ENCODE peak calls at places on chromosomes 4 and X, in eight cellular contexts. J is GM23338, Z is MM.1S, H is neural progenitor cell, E is SK-N-SH, I is HCT116, U is PC-3, F is hepatocyte. L is an unnamed sample.
A peak's percentile ranks its signal among the peaks of the same experiment; 100 is the strongest.

GRCh38 chrX:9166566-9166909 is 132.6 kb upstream of the FAM9B start:
- DNase-seq in U (no peak), E (no peak), H (no peak), J (no peak), I (no peak), Z (no peak), F (no peak), L (no peak)

GRCh38 chr4:179624768-179625181 is 2182.5 kb upstream of the AGA start:
- DNase-seq in U (peak; percentile 38), F (peak; percentile 12), J (no peak), Z (peak; percentile 86), E (no peak), I (no peak), H (peak; percentile 2), L (no peak)

GRCh38 chrX:107677501-107677901 is 49.2 kb downstream of the PRPS1 start:
- DNase-seq in F (no peak), H (peak; percentile 42), J (peak; percentile 28), Z (no peak), E (no peak), U (peak; percentile 21), I (no peak), L (no peak)

GRCh38 chrX:11239230-11239629 is 54.0 kb upstream of the AMELX start:
- DNase-seq in H (no peak), Z (peak; percentile 74), I (no peak), J (no peak), E (peak; percentile 7), F (peak; percentile 59), U (peak; percentile 86), L (no peak)

GRCh38 chr4:84530871-84531270 is 31.8 kb upstream of the NKX6-1 start:
- DNase-seq in I (no peak), J (no peak), F (no peak), H (no peak), E (no peak), U (peak; percentile 80), Z (no peak), L (no peak)

GRCh38 chr4:78569291-78569821 is 17.8 kb downstream of the ANXA3 start:
- DNase-seq in F (peak; percentile 60), I (peak; percentile 87), J (peak; percentile 54), H (no peak), Z (no peak), E (no peak), U (peak; percentile 92), L (no peak)

GRCh38 chrX:12770440-12770839 is 20.8 kb upstream of the PRPS2 start:
- DNase-seq in H (peak; percentile 24), Z (peak; percentile 27), I (no peak), U (peak; percentile 68), J (peak; percentile 34), E (peak; percentile 42), F (peak; percentile 35), L (peak; percentile 34)

GRCh38 chr4:151418385-151418784 is 9.4 kb downstream of the FHIP1A start:
- DNase-seq in H (no peak), Z (no peak), J (no peak), U (peak; percentile 91), F (peak; percentile 66), I (peak; percentile 53), E (no peak), L (no peak)

GRCh38 chr4:78818530-78818929 is 42.4 kb downstream of the BMP2K start:
- DNase-seq in E (no peak), U (no peak), Z (no peak), H (no peak), J (no peak), F (no peak), I (no peak), L (no peak)

GRCh38 chr4:29009908-29010307 is 1710.3 kb upstream of the PCDH7 start:
- DNase-seq in H (peak; percentile 3), U (no peak), J (peak; percentile 55), E (no peak), F (no peak), Z (no peak), I (no peak), L (no peak)

GRCh38 chr4:172962564-172963353 is 205.9 kb upstream of the GALNT7 start:
- DNase-seq in F (peak; percentile 70), E (no peak), J (no peak), I (no peak), H (no peak), U (peak; percentile 93), Z (no peak), L (no peak)

GRCh38 chr4:120977435-120977997 is 55.0 kb upstream of the PRDM5 start:
- DNase-seq in F (peak; percentile 54), H (peak; percentile 31), J (peak; percentile 83), E (peak; percentile 15), U (peak; percentile 61), Z (peak; percentile 82), I (peak; percentile 61), L (peak; percentile 70)

GRCh38 chr4:186900232-186900900 is 176.7 kb upstream of the FAT1 start:
- DNase-seq in H (no peak), E (no peak), U (peak; percentile 38), J (no peak), F (no peak), I (no peak), Z (no peak), L (no peak)

GRCh38 chr4:163404080-163404479 is 60.4 kb downstream of the NPY5R start:
- DNase-seq in U (no peak), H (peak; percentile 8), E (no peak), Z (no peak), J (no peak), I (no peak), F (no peak), L (no peak)
- H3K4me3 ChIP-seq in U (no peak overlapping the region), H (no peak overlapping the region), E (no peak overlapping the region), Z (no peak overlapping the region), J (no peak overlapping the region), I (no peak overlapping the region), F (no peak overlapping the region), L (no peak overlapping the region)

GRCh38 chrX:29911673-29912072 is 303.7 kb upstream of the MAGEB2 start:
- DNase-seq in I (no peak), H (no peak), J (no peak), Z (no peak), E (no peak), U (peak; percentile 52), F (no peak), L (no peak)
- TF ChIP-seq EZH2phosphoT487 in I (no peak), H (no peak), J (no peak), Z (no peak), E (no peak), U (no peak), F (no peak), L (no peak)

GRCh38 chr4:123017636-123018390 is 95.4 kb upstream of the NUDT6 start:
- DNase-seq in I (no peak), J (no peak), F (no peak), U (peak; percentile 45), H (no peak), Z (no peak), E (peak; percentile 5), L (no peak)

GRCh38 chr4:123018391-123018755 is 96.0 kb upstream of the NUDT6 start:
- DNase-seq in I (no peak), F (no peak), H (no peak), Z (no peak), E (no peak), J (no peak), U (no peak), L (no peak)

GRCh38 chr4:123017078-123017477 is 94.7 kb upstream of the NUDT6 start:
- DNase-seq in E (no peak), J (no peak), F (no peak), H (no peak), U (no peak), Z (no peak), I (no peak), L (no peak)

DNA sequence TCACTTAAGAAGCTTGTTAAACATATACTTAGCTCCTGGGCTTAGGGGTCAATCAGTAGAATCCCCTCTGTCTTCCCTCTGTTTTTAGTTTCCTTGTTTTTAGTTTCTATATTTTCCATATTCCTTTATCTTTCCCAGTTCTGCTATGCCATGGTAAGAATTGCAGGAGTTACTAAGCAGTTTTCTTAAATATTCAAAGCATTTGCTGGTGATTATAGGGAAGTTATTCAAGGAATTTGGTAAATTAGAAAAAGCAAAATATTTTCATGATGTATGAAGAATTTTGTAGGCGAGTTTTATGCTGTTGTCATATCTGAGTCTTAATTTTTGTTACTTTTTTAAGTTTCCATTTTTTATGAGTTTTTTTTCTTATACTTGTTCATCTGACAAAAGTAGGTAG is 91.6 kb upstream of the NUDT6 start:
- DNase-seq in F (no peak), J (no peak), E (no peak), U (no peak), Z (no peak), H (no peak), I (no peak), L (no peak)
- TF ChIP-seq CTCF in F (no peak), J (no peak), E (no peak), U (no peak), Z (no peak), H (no peak), I (no peak), L (no peak)

GRCh38 chrX:21944136-21944615 is 3.7 kb downstream of the SMS start:
- DNase-seq in H (peak; percentile 17), E (no peak), F (no peak), J (peak; percentile 50), I (no peak), U (no peak), Z (no peak), L (no peak)
- H3K4me3 ChIP-seq in H (no peak overlapping the region), E (no peak overlapping the region), F (no peak overlapping the region), J (peak overlapping the region; percentile 64), I (peak overlapping the region; percentile 40), U (peak overlapping the region; percentile 87), Z (no peak overlapping the region), L (no peak overlapping the region)

L was measured in OCI-LY7.